ENCODE peak calls at places on chromosomes 1 and 21, in six cellular contexts. Z is kidney epithelial cell, M is NCI-H1105 treated with DMSO at 0.1 percent for 48 hours, O is NCI-H1417, G is G401, D is adrenal gland. H is an unnamed sample.

GRCh38 chr1:33330906-33331305 is 10.0 kb upstream of the A3GALT2 start:
- DNase-seq in G (no peak), M (no peak), D (no peak), O (no peak), Z (no peak), H (no peak)

GRCh38 chr1:110524311-110525249 is 5.6 kb upstream of the KCNA10 start:
- DNase-seq in Z (peak; percentile 2), M (peak; percentile 80), D (peak; percentile 49), G (peak; percentile 79), O (peak; percentile 77), H (no peak)

GRCh38 chr1:194829492-194829891 is 1643.1 kb upstream of the B3GALT2 start:
- DNase-seq in O (no peak), M (no peak), D (no peak), G (no peak), Z (no peak), H (no peak)

GRCh38 chr1:155952505-155952890 is 11.1 kb downstream of the RXFP4 start:
- DNase-seq in M (no peak), Z (no peak), G (no peak), D (no peak), O (no peak), H (no peak)

GRCh38 chr1:240575976-240576666 is 35.8 kb downstream of the GREM2 start:
- DNase-seq in M (no peak), D (no peak), O (no peak), G (no peak), Z (no peak), H (no peak)

GRCh38 chr1:95007687-95008086 is 65.1 kb downstream of the ALG14 start:
- DNase-seq in O (no peak), Z (no peak), D (no peak), G (no peak), M (no peak), H (no peak)

GRCh38 chr1:66919828-66920227 is 4.8 kb downstream of the DNAI4 start:
- DNase-seq in D (no peak), O (no peak), M (no peak), G (no peak), Z (no peak), H (no peak)

GRCh38 chr1:209625791-209626285 is 26.4 kb downstream of the LAMB3 start:
- DNase-seq in O (no peak), Z (no peak), G (no peak), D (no peak), M (no peak), H (no peak)

GRCh38 chr1:235898126-235898525 is 31.4 kb upstream of the LYST start:
- DNase-seq in M (no peak), G (no peak), D (no peak), Z (no peak), O (no peak), H (no peak)

GRCh38 chr21:37450385-37451044 is 83.9 kb downstream of the DYRK1A start:
- DNase-seq in G (no peak), M (no peak), O (peak; percentile 15), Z (no peak), D (no peak), H (no peak)

GRCh38 chr1:234958066-234958701 is 170.5 kb downstream of the TOMM20 start:
- DNase-seq in D (no peak), Z (no peak), M (no peak), O (no peak), G (no peak), H (no peak)

GRCh38 chr1:174682419-174683008 is 234.8 kb downstream of the GPR52 start:
- DNase-seq in M (no peak), Z (no peak), G (peak; percentile 23), O (no peak), D (no peak), H (no peak)

GRCh38 chr1:116119876-116120275 is 8.7 kb downstream of the MAB21L3 start:
- DNase-seq in M (no peak), Z (peak; percentile 78), D (no peak), O (no peak), G (no peak), H (peak; percentile 94)

GRCh38 chr1:84146375-84147032 is 2.4 kb downstream of the PRKACB start:
- DNase-seq in D (no peak), O (no peak), M (no peak), Z (peak; percentile 23), G (no peak), H (peak; percentile 26)

GRCh38 chr21:44082648-44083436 is 24.4 kb upstream of the PWP2 start:
- DNase-seq in D (peak; percentile 13), G (no peak), O (no peak), Z (no peak), M (no peak), H (no peak)

GRCh38 chr1:5745776-5746610 is 246.2 kb downstream of the NPHP4 start:
- DNase-seq in M (peak; percentile 56), O (peak; percentile 76), Z (peak; percentile 7), G (peak; percentile 72), D (peak; percentile 74), H (no peak)

GRCh38 chr1:194161591-194161990 is 975.2 kb upstream of the B3GALT2 start:
- DNase-seq in M (no peak), Z (no peak), D (peak; percentile 26), G (no peak), O (no peak), H (no peak)

GRCh38 chr21:17372200-17372599 is 140.6 kb upstream of the CXADR start:
- DNase-seq in O (no peak), Z (no peak), G (no peak), D (no peak), M (no peak), H (no peak)

GRCh38 chr1:152451254-152451653 is 37.2 kb upstream of the CRNN start:
- DNase-seq in Z (no peak), G (no peak), O (no peak), D (no peak), M (no peak), H (no peak)

GRCh38 chr1:160834945-160835565 is 27.6 kb downstream of the CD244 start:
- DNase-seq in M (peak; percentile 55), Z (no peak), G (no peak), O (peak; percentile 36), D (peak; percentile 41), H (no peak)

GRCh38 chr1:114009393-114009792 is 30.1 kb downstream of the OLFML3 start:
- DNase-seq in D (no peak), M (no peak), G (no peak), Z (no peak), O (no peak), H (peak; percentile 19)

GRCh38 chr1:61602663-61603062 is 122.3 kb downstream of the TM2D1 start:
- DNase-seq in M (no peak), G (no peak), O (no peak), Z (no peak), D (no peak), H (no peak)

GRCh38 chr1:68210829-68211228 is 21.5 kb downstream of the WLS start:
- DNase-seq in O (no peak), Z (no peak), M (no peak), D (no peak), G (no peak), H (no peak)

GRCh38 chr21:43921602-43921978 is 56.6 kb downstream of the AGPAT3 start:
- DNase-seq in O (peak; percentile 87), D (no peak), G (no peak), Z (no peak), M (no peak), H (no peak)

GRCh38 chr1:13824626-13825025 is 124.6 kb downstream of the PRDM2 start:
- DNase-seq in M (no peak), O (no peak), D (peak; percentile 3), G (no peak), Z (no peak), H (no peak)

GRCh38 chr1:47725732-47726495 is 271.3 kb downstream of the TRABD2B start:
- DNase-seq in M (peak; percentile 85), Z (no peak), O (peak; percentile 91), G (peak; percentile 82), D (peak; percentile 85), H (peak; percentile 18)

GRCh38 chr1:2640626-2641025 is 7.8 kb upstream of the MMEL1 start:
- DNase-seq in G (no peak), D (no peak), O (no peak), Z (no peak), M (no peak), H (no peak)

GRCh38 chr1:168819668-168820067 is 90.7 kb upstream of the DPT start:
- DNase-seq in G (no peak), D (no peak), Z (no peak), O (no peak), M (no peak), H (no peak)

GRCh38 chr21:46077674-46078101 is 20.2 kb upstream of the COL6A2 start:
- DNase-seq in D (no peak), Z (no peak), G (no peak), O (no peak), M (no peak), H (no peak)

GRCh38 chr1:77407738-77408375 is 126.0 kb downstream of the AK5 start:
- DNase-seq in G (no peak), M (no peak), Z (no peak), D (no peak), O (no peak), H (no peak)

GRCh38 chr1:56424744-56425493 is 154.4 kb downstream of the PLPP3 start:
- DNase-seq in O (no peak), G (peak; percentile 8), M (no peak), D (peak; percentile 87), Z (peak; percentile 47), H (peak; percentile 82)

GRCh38 chr21:35226960-35227741 is 178.0 kb upstream of the RUNX1 start:
- DNase-seq in D (no peak), Z (no peak), O (no peak), G (no peak), M (no peak), H (no peak)

GRCh38 chr21:43209575-43210453 is 41.0 kb downstream of the CRYAA start:
- DNase-seq in M (no peak), O (no peak), D (peak; percentile 94), G (no peak), Z (no peak), H (no peak)

GRCh38 chr1:36463404-36463772 is 796 bp downstream of the MRPS15 start:
- DNase-seq in D (no peak), G (no peak), M (no peak), Z (no peak), O (peak; percentile 39), H (no peak)

GRCh38 chr1:5911871-5912271 is 80.4 kb downstream of the NPHP4 start:
- DNase-seq in G (no peak), O (no peak), Z (no peak), D (no peak), M (no peak), H (no peak)

GRCh38 chr1:113976609-113977278 is 2.5 kb upstream of the OLFML3 start:
- DNase-seq in O (peak; percentile 4), M (no peak), Z (peak; percentile 51), G (peak; percentile 49), D (no peak), H (peak; percentile 50)

GRCh38 chr1:36083635-36084501 is at the start of gene TEKT2:
- DNase-seq in M (peak; percentile 86), D (peak; percentile 50), G (peak; percentile 23), O (peak; percentile 95), Z (no peak), H (no peak)